ENCODE peak calls at places on chromosomes 5 and 9, in six cellular contexts. G is astrocyte, Z is right cardiac atrium, M is IMR-90, L is A549, H is body of pancreas. S is an unnamed sample.

GRCh38 chr9:76162751-76163500 is 231.3 kb downstream of the RFK start:
- DNase-seq in G (peak; percentile 84), Z (peak; percentile 37), M (peak; percentile 75), L (no peak), H (no peak), S (no peak)

GRCh38 chr9:137492464-137493162 is 33.5 kb upstream of the NSMF start:
- DNase-seq in G (no peak), Z (no peak), M (no peak), L (peak; percentile 50), H (no peak), S (no peak)

GRCh38 chr5:14706615-14707021 is 42.1 kb downstream of the OTULIN start:
- DNase-seq in G (peak; percentile 65), Z (no peak), M (peak; percentile 79), L (no peak), H (no peak), S (peak; percentile 39)

GRCh38 chr5:15249152-15249551 is 250.8 kb upstream of the FBXL7 start:
- DNase-seq in G (peak; percentile 59), Z (no peak), M (peak; percentile 84), L (no peak), H (no peak), S (peak; percentile 36)

GRCh38 chr5:39187873-39188731 is 31.3 kb downstream of the FYB1 start:
- DNase-seq in G (no peak), Z (no peak), M (no peak), L (no peak), H (no peak), S (no peak)

GRCh38 chr5:43702815-43703214 is 99.8 kb downstream of the NNT start:
- DNase-seq in G (peak; percentile 62), Z (no peak), M (peak; percentile 23), L (no peak), H (no peak), S (no peak)

GRCh38 chr9:107043886-107044285 is 180.9 kb downstream of the ZNF462 start:
- DNase-seq in G (no peak), Z (no peak), M (no peak), L (no peak), H (peak; percentile 7), S (no peak)

GRCh38 chr9:14452539-14452938 is 138.6 kb upstream of the NFIB start:
- DNase-seq in G (no peak), Z (no peak), M (no peak), L (no peak), H (no peak), S (peak; percentile 50)

GRCh38 chr5:40569549-40570270 is 110.0 kb upstream of the PTGER4 start:
- DNase-seq in G (no peak), Z (no peak), M (peak; percentile 26), L (no peak), H (no peak), S (no peak)

GRCh38 chr5:90193185-90193822 is 216.3 kb downstream of the CETN3 start:
- DNase-seq in G (no peak), Z (no peak), M (no peak), L (no peak), H (peak; percentile 61), S (no peak)

GRCh38 chr9:125150349-125151245 is 7.3 kb upstream of the SCAI start:
- DNase-seq in G (no peak), Z (no peak), M (no peak), L (no peak), H (no peak), S (no peak)

GRCh38 chr5:173984218-173984617 is 4.8 kb upstream of the C5orf47 start:
- DNase-seq in G (no peak), Z (no peak), M (peak; percentile 28), L (no peak), H (peak; percentile 21), S (no peak)

GRCh38 chr9:88502552-88503034 is 32.4 kb upstream of the NXNL2 start:
- DNase-seq in G (no peak), Z (no peak), M (no peak), L (no peak), H (no peak), S (no peak)

GRCh38 chr9:131758972-131759647 is 19.2 kb upstream of the RAPGEF1 start:
- DNase-seq in G (no peak), Z (no peak), M (peak; percentile 25), L (no peak), H (no peak), S (no peak)

GRCh38 chr5:33422191-33422590 is 18.6 kb upstream of the TARS1 start:
- DNase-seq in G (no peak), Z (no peak), M (peak; percentile 20), L (no peak), H (no peak), S (no peak)

GRCh38 chr5:94777163-94777885 is 158.9 kb downstream of the SLF1 start:
- DNase-seq in G (no peak), Z (no peak), M (no peak), L (no peak), H (no peak), S (no peak)

GRCh38 chr5:67941750-67942450 is 273.7 kb upstream of the PIK3R1 start:
- DNase-seq in G (peak; percentile 70), Z (no peak), M (no peak), L (no peak), H (no peak), S (peak; percentile 58)

GRCh38 chr9:4058931-4059330 is 240.9 kb downstream of the GLIS3 start:
- DNase-seq in G (no peak), Z (no peak), M (no peak), L (no peak), H (no peak), S (no peak)

GRCh38 chr5:124736814-124737186 is 9.6 kb downstream of the ZNF608 start:
- DNase-seq in G (no peak), Z (no peak), M (no peak), L (no peak), H (no peak), S (no peak)

GRCh38 chr5:89847743-89848142 is 561.8 kb downstream of the CETN3 start:
- DNase-seq in G (peak; percentile 75), Z (no peak), M (peak; percentile 1), L (no peak), H (no peak), S (peak; percentile 12)

GRCh38 chr9:99126312-99126711 is 21.4 kb downstream of the TGFBR1 start:
- DNase-seq in G (peak; percentile 12), Z (no peak), M (peak; percentile 46), L (no peak), H (no peak), S (peak; percentile 57)

GRCh38 chr9:6692891-6693361 is 47.4 kb upstream of the GLDC start:
- DNase-seq in G (no peak), Z (no peak), M (no peak), L (no peak), H (no peak), S (no peak)

GRCh38 chr5:60541980-60542379 is 158.0 kb downstream of the DEPDC1B start:
- DNase-seq in G (peak; percentile 86), Z (no peak), M (peak; percentile 50), L (no peak), H (no peak), S (no peak)

GRCh38 chr9:70574222-70574837 is 159.9 kb upstream of the KLF9 start:
- DNase-seq in G (peak; percentile 89), Z (peak; percentile 73), M (peak; percentile 76), L (no peak), H (peak; percentile 21), S (no peak)

GRCh38 chr9:35396560-35397215 is 93.2 kb upstream of the RUSC2 start:
- DNase-seq in G (no peak), Z (no peak), M (no peak), L (no peak), H (no peak), S (no peak)

GRCh38 chr5:131400585-131400984 is 136.7 kb downstream of the CDC42SE2 start:
- DNase-seq in G (no peak), Z (no peak), M (no peak), L (no peak), H (no peak), S (no peak)

GRCh38 chr5:167710444-167711025 is 580.9 kb upstream of the WWC1 start:
- DNase-seq in G (peak; percentile 72), Z (no peak), M (peak; percentile 12), L (no peak), H (no peak), S (peak; percentile 82)

GRCh38 chr5:77971965-77972544 is 195.9 kb upstream of the TBCA start:
- DNase-seq in G (no peak), Z (no peak), M (no peak), L (no peak), H (no peak), S (peak; percentile 3)

GRCh38 chr9:93911871-93912554 is 43.1 kb downstream of the BARX1 start:
- DNase-seq in G (no peak), Z (peak; percentile 29), M (peak; percentile 3), L (no peak), H (no peak), S (no peak)

GRCh38 chr5:108654042-108654441 is 93.7 kb upstream of the FER start:
- DNase-seq in G (peak; percentile 61), Z (no peak), M (peak; percentile 70), L (no peak), H (no peak), S (peak; percentile 87)

GRCh38 chr9:12141422-12141821 is 551.8 kb upstream of the TYRP1 start:
- DNase-seq in G (no peak), Z (no peak), M (no peak), L (no peak), H (no peak), S (no peak)

GRCh38 chr5:173328896-173329369 is 719 bp upstream of the STC2 start:
- DNase-seq in G (peak; percentile 56), Z (no peak), M (peak; percentile 80), L (peak; percentile 47), H (peak; percentile 61), S (peak; percentile 82)

GRCh38 chr5:179262126-179262920 is 82.9 kb downstream of the ADAMTS2 start:
- DNase-seq in G (no peak), Z (no peak), M (no peak), L (no peak), H (no peak), S (no peak)

GRCh38 chr9:134224130-134224826 is 59.9 kb upstream of the RNU6ATAC start:
- DNase-seq in G (no peak), Z (no peak), M (no peak), L (no peak), H (no peak), S (no peak)

GRCh38 chr5:32709789-32710334 is 1.3 kb upstream of the NPR3 start:
- DNase-seq in G (peak; percentile 68), Z (peak; percentile 76), M (peak; percentile 79), L (peak; percentile 74), H (peak; percentile 68), S (no peak)

GRCh38 chr9:123320814-123321213 is 35.2 kb upstream of the CRB2 start:
- DNase-seq in G (no peak), Z (no peak), M (no peak), L (no peak), H (no peak), S (no peak)
- H3K4me1 ChIP-seq in G (no peaks in the 10 kb centered on the region), Z (peaks cover 10% of the 10 kb centered on the region), M (no peaks in the 10 kb centered on the region), L (no peaks in the 10 kb centered on the region), H (no peaks in the 10 kb centered on the region), S (no peaks in the 10 kb centered on the region)

GRCh38 chr5:1103093-1103492 is 8.8 kb downstream of the SLC12A7 start:
- DNase-seq in G (no peak), Z (no peak), M (peak; percentile 31), L (no peak), H (no peak), S (no peak)
- H3K4me1 ChIP-seq in G (no peaks in the 10 kb centered on the region), Z (peaks cover 43% of the 10 kb centered on the region), M (peaks cover 2% of the 10 kb centered on the region), L (peaks cover 77% of the 10 kb centered on the region), H (peaks cover 69% of the 10 kb centered on the region), S (no peaks in the 10 kb centered on the region)

GRCh38 chr9:18771736-18772135 is 261.3 kb downstream of the SAXO1 start:
- DNase-seq in G (no peak), Z (no peak), M (no peak), L (no peak), H (no peak), S (no peak)
- H3K4me1 ChIP-seq in G (no peaks in the 10 kb centered on the region), Z (peaks cover 6% of the 10 kb centered on the region), M (no peaks in the 10 kb centered on the region), L (no peaks in the 10 kb centered on the region), H (peaks cover 7% of the 10 kb centered on the region), S (no peaks in the 10 kb centered on the region)

GRCh38 chr9:119370816-119371215 is 1.6 kb upstream of the BRINP1 start:
- DNase-seq in G (peak; percentile 17), Z (peak; percentile 52), M (peak; percentile 1), L (peak; percentile 17), H (peak; percentile 46), S (peak; percentile 24)
- H3K4me1 ChIP-seq in G (no peaks in the 10 kb centered on the region), Z (no peaks in the 10 kb centered on the region), M (no peaks in the 10 kb centered on the region), L (no peaks in the 10 kb centered on the region), H (peaks cover 14% of the 10 kb centered on the region), S (no peaks in the 10 kb centered on the region)

S was measured in foreskin keratinocyte.